ENCODE peak calls at places on chromosome 22, in seven cellular contexts. M is CD4-positive, alpha-beta T cell; D is suprapubic skin; X is colonic mucosa; V is AG04450; E is fibroblast of lung; Y is GM20000. Z is an unnamed sample.

GRCh38 chr22:49321477-49322055 is 506.1 kb downstream of the BRD1 start:
- DNase-seq in V (no peak), X (no peak), E (no peak), D (no peak), M (no peak), Y (no peak), Z (no peak)

GRCh38 chr22:26828311-26828710 is 170.9 kb downstream of the MIAT start:
- DNase-seq in X (no peak), Y (peak; percentile 22), M (no peak), E (no peak), V (no peak), D (no peak), Z (no peak)

GRCh38 chr22:48750282-48750681 is 1077.4 kb downstream of the BRD1 start:
- DNase-seq in V (no peak), E (no peak), X (no peak), Y (no peak), M (no peak), D (no peak), Z (no peak)

GRCh38 chr22:49090853-49091135 is 736.9 kb downstream of the BRD1 start:
- DNase-seq in V (no peak), M (no peak), Y (no peak), X (no peak), D (no peak), E (no peak), Z (no peak)

GRCh38 chr22:37893583-37893983 is 12.5 kb upstream of the MICALL1 start:
- DNase-seq in E (no peak), D (no peak), X (no peak), Y (no peak), V (no peak), M (no peak), Z (no peak)

GRCh38 chr22:21651521-21652009 is 9.5 kb downstream of the SDF2L1 start:
- DNase-seq in D (no peak), Y (no peak), E (no peak), M (no peak), X (no peak), V (no peak), Z (no peak)

GRCh38 chr22:24200616-24201212 is 19.4 kb downstream of the SUSD2 start:
- DNase-seq in X (no peak), Y (no peak), M (no peak), V (no peak), D (no peak), E (peak; percentile 94), Z (no peak)

GRCh38 chr22:49016909-49017768 is 810.5 kb downstream of the BRD1 start:
- DNase-seq in D (peak; percentile 40), Y (no peak), E (no peak), M (no peak), X (no peak), V (no peak), Z (peak; percentile 9)

GRCh38 chr22:41028841-41029240 is 63.6 kb upstream of the EP300 start:
- DNase-seq in M (no peak), E (peak; percentile 94), V (peak; percentile 78), D (no peak), X (no peak), Y (no peak), Z (no peak)

GRCh38 chr22:43742551-43742950 is 69.6 kb downstream of the EFCAB6 start:
- DNase-seq in E (no peak), V (no peak), X (no peak), D (no peak), M (no peak), Y (no peak), Z (no peak)

GRCh38 chr22:43745783-43746356 is 66.2 kb downstream of the EFCAB6 start:
- DNase-seq in V (no peak), M (no peak), D (no peak), Y (no peak), E (no peak), X (no peak), Z (no peak)

GRCh38 chr22:43740587-43741270 is 71.4 kb downstream of the EFCAB6 start:
- DNase-seq in X (no peak), M (no peak), E (no peak), D (no peak), Y (no peak), V (no peak), Z (no peak)

GRCh38 chr22:43743929-43744643 is 68.0 kb downstream of the EFCAB6 start:
- DNase-seq in V (no peak), D (no peak), E (no peak), X (no peak), M (no peak), Y (no peak), Z (no peak)

DNA sequence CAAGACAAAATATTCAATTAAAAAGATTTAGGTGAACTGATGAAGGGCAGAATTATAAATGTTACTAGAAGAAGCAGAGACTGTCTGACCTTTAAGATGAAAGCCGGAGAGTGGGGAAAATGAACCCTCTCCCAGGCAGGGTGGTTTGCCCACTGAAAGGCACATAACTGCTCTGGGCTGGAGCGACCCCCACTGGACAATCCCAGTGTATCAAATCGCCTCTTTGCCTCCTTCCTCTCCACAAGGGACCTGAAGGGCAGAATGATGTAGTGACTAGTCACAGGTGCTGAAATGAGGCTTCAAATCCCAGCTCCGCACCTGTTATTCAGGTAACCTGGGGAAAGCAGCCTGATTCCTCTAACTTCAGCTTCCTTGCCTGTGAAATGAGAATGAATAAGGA is 69.0 kb downstream of the EFCAB6 start:
- DNase-seq in V (no peak), Y (no peak), X (no peak), E (no peak), M (no peak), D (no peak), Z (no peak)
- TF ChIP-seq CTCF in V (no peak), Y (peak; percentile 11), X (no peak), E (no peak), M (no peak), D (no peak), Z (no peak)

GRCh38 chr22:44181033-44181911 is 547 bp downstream of the PARVG start:
- DNase-seq in V (no peak), X (peak; percentile 32), Y (peak; percentile 58), D (no peak), E (peak; percentile 46), M (peak; percentile 65), Z (no peak)

GRCh38 chr22:44182591-44183588 is 2.2 kb downstream of the PARVG start:
- DNase-seq in X (peak; percentile 45), E (no peak), Y (peak; percentile 58), V (no peak), D (no peak), M (peak; percentile 27), Z (no peak)

GRCh38 chr22:44179989-44180705 is 578 bp upstream of the PARVG start:
- DNase-seq in E (no peak), Y (no peak), D (no peak), M (no peak), X (no peak), V (no peak), Z (no peak)

GRCh38 chr22:44180706-44181032 is at the start of gene PARVG:
- DNase-seq in X (no peak), M (no peak), E (no peak), V (no peak), D (no peak), Y (peak; percentile 83), Z (no peak)

DNA sequence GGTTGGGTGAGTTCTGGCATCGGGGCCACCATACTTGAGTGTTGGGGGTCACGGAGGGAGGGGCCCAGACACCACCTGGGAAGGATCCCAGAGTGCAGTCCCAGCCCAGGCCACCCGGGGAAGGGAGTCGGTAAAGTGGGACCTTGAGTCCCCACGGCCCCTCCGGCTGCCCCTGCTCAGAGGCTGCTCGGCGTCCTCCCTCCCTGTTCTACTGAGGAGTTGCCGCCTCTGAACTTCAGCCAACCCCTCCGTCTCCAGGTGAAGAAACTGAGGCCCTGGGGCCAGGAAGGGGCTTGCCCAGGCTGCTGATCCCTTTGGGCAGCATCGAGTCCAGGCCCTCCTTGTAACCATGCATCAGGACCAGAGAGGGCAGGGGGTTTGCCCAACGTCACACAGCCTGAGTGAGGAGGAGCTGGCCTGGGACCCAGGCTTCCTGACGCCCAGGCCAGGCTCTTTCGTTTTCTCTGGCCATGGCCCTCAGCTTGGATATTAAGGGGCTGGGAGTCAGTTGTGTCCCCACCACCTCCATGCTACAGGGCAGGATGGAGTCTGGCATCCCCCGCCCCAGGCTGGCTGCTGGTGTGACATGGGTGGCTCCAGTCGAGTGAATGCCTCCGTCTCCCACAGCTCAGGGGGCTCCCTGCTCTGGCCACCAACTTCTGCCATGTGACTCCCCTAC is 1.3 kb downstream of the PARVG start:
- DNase-seq in V (no peak), E (no peak), Y (no peak), X (no peak), M (no peak), D (no peak), Z (no peak)
- TF ChIP-seq CTCF in V (no peak), E (no peak), Y (no peak), X (no peak), M (no peak), D (no peak), Z (no peak)

DNA sequence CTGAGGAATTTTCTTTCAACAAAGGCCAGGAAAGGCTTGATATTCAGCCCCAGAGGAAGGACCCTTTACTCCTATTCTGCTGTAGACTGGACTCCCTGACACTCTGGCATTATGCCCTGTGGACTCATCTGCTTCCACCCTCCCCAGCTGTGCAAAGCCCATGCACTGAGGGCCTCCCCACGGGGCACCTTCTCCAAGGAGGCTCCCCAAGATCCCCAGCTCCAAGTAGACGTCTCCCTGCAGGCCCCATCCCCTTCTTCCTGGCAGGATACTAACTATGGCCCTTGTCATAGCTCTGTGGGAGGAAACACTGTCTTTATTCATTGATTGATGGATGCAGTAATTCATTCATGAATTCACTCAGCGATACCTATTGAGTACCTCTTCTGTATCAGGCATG is 15.3 kb upstream of the APOL6 start:
- DNase-seq in X (no peak), M (no peak), D (peak; percentile 30), V (no peak), Y (no peak), E (no peak), Z (no peak)
- TF ChIP-seq CTCF in X (no peak), M (no peak), D (no peak), V (no peak), Y (no peak), E (no peak), Z (no peak)

GRCh38 chr22:23151827-23152226 is 6.5 kb downstream of the RAB36 start:
- DNase-seq in Y (no peak), D (no peak), X (no peak), E (no peak), M (no peak), V (no peak), Z (no peak)

GRCh38 chr22:23150762-23151161 is 5.5 kb downstream of the RAB36 start:
- DNase-seq in M (no peak), D (no peak), V (no peak), Y (no peak), X (no peak), E (no peak), Z (no peak)

GRCh38 chr22:23147632-23148387 is 2.5 kb downstream of the RAB36 start:
- DNase-seq in E (peak; percentile 70), M (no peak), V (peak; percentile 67), X (no peak), D (no peak), Y (no peak), Z (no peak)

GRCh38 chr22:23152238-23153114 is 7.2 kb downstream of the RAB36 start:
- DNase-seq in E (no peak), Y (peak; percentile 46), X (no peak), D (no peak), M (no peak), V (no peak), Z (no peak)

DNA sequence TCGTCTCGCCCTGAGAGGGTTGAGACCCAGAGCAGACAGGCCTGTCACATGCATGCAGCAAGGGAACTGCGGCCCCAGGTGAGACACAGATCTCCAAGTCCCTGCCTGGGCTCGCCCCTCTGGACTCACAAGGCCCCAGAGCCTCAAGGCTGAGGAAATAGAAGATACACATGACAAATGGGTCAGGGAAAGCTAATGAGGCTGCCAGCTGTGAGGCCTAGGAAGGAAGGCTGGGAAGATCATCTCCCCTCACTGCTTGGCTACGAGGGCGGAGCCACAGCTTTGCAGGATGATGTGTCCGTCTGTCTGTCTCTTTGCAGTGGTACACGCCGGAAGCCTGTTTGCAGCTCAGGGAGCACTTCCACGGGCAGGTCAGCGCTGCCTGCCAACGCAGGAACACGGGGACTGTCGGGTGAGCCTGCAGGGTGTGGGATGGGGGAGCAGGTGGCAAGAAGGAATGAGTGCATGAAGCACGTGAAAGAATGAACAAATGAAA is 4.5 kb downstream of the RAB36 start:
- DNase-seq in V (no peak), M (no peak), Y (no peak), E (no peak), X (no peak), D (peak; percentile 55), Z (no peak)
- TF ChIP-seq CTCF in V (no peak), M (no peak), Y (no peak), E (no peak), X (no peak), D (no peak), Z (no peak)

Z was measured in omental fat pad.